ENCODE peak calls at places on chromosome 7, in five cellular contexts. T is body of pancreas; R is GM10248; N is CD8-positive, alpha-beta T cell; V is cardiac fibroblast. M is an unnamed sample.

GRCh38 chr7:33185786-33186185 is 56.4 kb downstream of the BBS9 start:
- DNase-seq in T (no peak), R (peak; percentile 46), N (no peak), V (peak; percentile 71), M (peak; percentile 60)

GRCh38 chr7:45401851-45402250 is 172.3 kb upstream of the ADCY1 start:
- DNase-seq in T (no peak), R (no peak), N (no peak), V (no peak), M (peak; percentile 50)

GRCh38 chr7:154874409-154875113 is 128.4 kb downstream of the PAXIP1 start:
- DNase-seq in T (no peak), R (no peak), N (no peak), V (no peak), M (no peak)

GRCh38 chr7:135517060-135517459 is 7.2 kb upstream of the CNOT4 start:
- DNase-seq in T (no peak), R (no peak), N (no peak), V (no peak), M (no peak)

GRCh38 chr7:93902777-93903423 is 3.5 kb upstream of the GNGT1 start:
- DNase-seq in T (no peak), R (peak; percentile 18), N (no peak), V (peak; percentile 84), M (peak; percentile 86)

GRCh38 chr7:30514177-30514576 is 9.5 kb upstream of the GGCT start:
- DNase-seq in T (no peak), R (no peak), N (no peak), V (no peak), M (no peak)

GRCh38 chr7:130899638-130900401 is 165.8 kb upstream of the KLF14 start:
- DNase-seq in T (peak; percentile 77), R (no peak), N (no peak), V (no peak), M (no peak)

GRCh38 chr7:155405399-155406318 is 52.3 kb upstream of the EN2 start:
- DNase-seq in T (no peak), R (no peak), N (peak; percentile 20), V (no peak), M (no peak)

GRCh38 chr7:102064361-102065025 is 222.2 kb upstream of the SH2B2 start:
- DNase-seq in T (no peak), R (no peak), N (no peak), V (peak; percentile 58), M (no peak)

GRCh38 chr7:101108330-101108857 is 18.5 kb upstream of the SERPINE1 start:
- DNase-seq in T (no peak), R (peak; percentile 73), N (no peak), V (peak; percentile 88), M (no peak)

GRCh38 chr7:8605227-8605626 is 171.8 kb downstream of the NXPH1 start:
- DNase-seq in T (no peak), R (no peak), N (no peak), V (no peak), M (no peak)

GRCh38 chr7:81264116-81264515 is 345.3 kb upstream of the SEMA3C start:
- DNase-seq in T (peak; percentile 53), R (no peak), N (no peak), V (peak; percentile 57), M (no peak)

GRCh38 chr7:1819258-1819841 is 149.3 kb downstream of the ELFN1 start:
- DNase-seq in T (no peak), R (no peak), N (no peak), V (no peak), M (no peak)

GRCh38 chr7:137363683-137364082 is 20.1 kb upstream of the PTN start:
- DNase-seq in T (no peak), R (no peak), N (no peak), V (no peak), M (no peak)

GRCh38 chr7:28700790-28701203 is 257.3 kb downstream of the TRIL start:
- DNase-seq in T (no peak), R (no peak), N (no peak), V (no peak), M (no peak)

GRCh38 chr7:143015926-143016490 is 10.9 kb downstream of the OR9A2 start:
- DNase-seq in T (no peak), R (no peak), N (no peak), V (peak; percentile 72), M (no peak)

GRCh38 chr7:139695616-139696015 is 82.2 kb downstream of the HIPK2 start:
- DNase-seq in T (no peak), R (no peak), N (no peak), V (no peak), M (no peak)

GRCh38 chr7:133771778-133772421 is 355.2 kb upstream of the LRGUK start:
- DNase-seq in T (no peak), R (no peak), N (no peak), V (no peak), M (no peak)

GRCh38 chr7:105643384-105643783 is 62.1 kb upstream of the EFCAB10 start:
- DNase-seq in T (no peak), R (no peak), N (no peak), V (no peak), M (no peak)

GRCh38 chr7:28782362-28782761 is 175.8 kb downstream of the TRIL start:
- DNase-seq in T (no peak), R (no peak), N (no peak), V (no peak), M (no peak)

GRCh38 chr7:106736123-106736507 is 75.2 kb upstream of the CCDC71L start:
- DNase-seq in T (no peak), R (no peak), N (no peak), V (no peak), M (no peak)

GRCh38 chr7:36600314-36600682 is 124.0 kb downstream of the AOAH start:
- DNase-seq in T (no peak), R (no peak), N (no peak), V (no peak), M (no peak)

GRCh38 chr7:36598056-36598675 is 126.1 kb downstream of the AOAH start:
- DNase-seq in T (no peak), R (no peak), N (no peak), V (no peak), M (no peak)

GRCh38 chr7:36594445-36594844 is 129.8 kb downstream of the AOAH start:
- DNase-seq in T (no peak), R (no peak), N (no peak), V (no peak), M (no peak)

GRCh38 chr7:36599645-36600313 is 124.5 kb downstream of the AOAH start:
- DNase-seq in T (no peak), R (no peak), N (no peak), V (no peak), M (no peak)

GRCh38 chr7:36597099-36597773 is 127.1 kb downstream of the AOAH start:
- DNase-seq in T (no peak), R (no peak), N (no peak), V (no peak), M (no peak)
- TF ChIP-seq CTCF in T (no peak), R (no peak), N (no peak), V (no peak), M (no peak)

GRCh38 chr7:74364061-74364460 is 74.9 kb downstream of the CLIP2 start:
- DNase-seq in T (no peak), R (no peak), N (no peak), V (no peak), M (no peak)
- TF ChIP-seq CTCF in T (no peak), R (no peak), N (no peak), V (peak; percentile 13), M (peak; percentile 14)

GRCh38 chr7:47785923-47786556 is 162.2 kb downstream of the PKD1L1 start:
- DNase-seq in T (no peak), R (no peak), N (no peak), V (peak; percentile 28), M (no peak)
- TF ChIP-seq CTCF in T (no peak), R (no peak), N (no peak), V (no peak), M (no peak)

DNA sequence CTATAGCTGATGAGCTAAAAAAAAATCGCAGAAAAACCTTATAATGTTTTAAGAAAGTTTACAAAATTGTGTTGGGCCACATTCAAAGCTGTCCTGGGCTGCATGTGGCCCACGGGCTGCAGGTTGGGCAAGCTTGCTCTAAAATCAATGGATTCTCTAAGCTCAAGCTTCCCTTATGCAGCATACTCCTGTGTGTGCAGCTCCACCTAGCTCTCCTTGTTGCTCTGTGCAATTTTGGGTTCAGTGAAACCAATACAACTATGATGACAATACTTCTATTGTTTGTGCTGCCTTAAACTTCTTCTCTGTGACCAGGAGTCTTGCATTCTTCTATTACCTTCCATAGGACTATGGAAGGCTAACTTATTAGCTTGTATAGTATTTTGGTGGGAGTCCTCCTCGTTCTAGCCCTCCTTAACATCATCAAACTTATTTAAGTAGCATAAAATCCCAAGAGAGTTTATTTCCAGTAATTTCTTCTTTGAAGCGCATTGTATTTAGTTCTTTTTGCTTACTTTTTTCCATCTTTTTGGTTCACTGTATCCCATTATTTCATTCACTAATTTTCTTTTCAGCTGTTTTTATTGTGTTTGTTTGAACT is 170.9 kb upstream of the SMIM30 start:
- DNase-seq in T (peak; percentile 21), R (peak; percentile 18), N (no peak), V (peak; percentile 71), M (peak; percentile 20)
- TF ChIP-seq CTCF in T (peak; percentile 44), R (peak; percentile 68), N (no peak), V (peak; percentile 64), M (peak; percentile 43)

GRCh38 chr7:90751595-90751994 is 155.5 kb downstream of the CDK14 start:
- DNase-seq in T (no peak), R (no peak), N (no peak), V (no peak), M (no peak)

GRCh38 chr7:90749262-90749661 is 153.1 kb downstream of the CDK14 start:
- DNase-seq in T (no peak), R (no peak), N (no peak), V (no peak), M (no peak)

GRCh38 chr7:90752051-90752450 is 155.9 kb downstream of the CDK14 start:
- DNase-seq in T (no peak), R (no peak), N (no peak), V (no peak), M (no peak)

GRCh38 chr7:90747521-90747920 is 151.4 kb downstream of the CDK14 start:
- DNase-seq in T (no peak), R (no peak), N (no peak), V (no peak), M (peak; percentile 28)

DNA sequence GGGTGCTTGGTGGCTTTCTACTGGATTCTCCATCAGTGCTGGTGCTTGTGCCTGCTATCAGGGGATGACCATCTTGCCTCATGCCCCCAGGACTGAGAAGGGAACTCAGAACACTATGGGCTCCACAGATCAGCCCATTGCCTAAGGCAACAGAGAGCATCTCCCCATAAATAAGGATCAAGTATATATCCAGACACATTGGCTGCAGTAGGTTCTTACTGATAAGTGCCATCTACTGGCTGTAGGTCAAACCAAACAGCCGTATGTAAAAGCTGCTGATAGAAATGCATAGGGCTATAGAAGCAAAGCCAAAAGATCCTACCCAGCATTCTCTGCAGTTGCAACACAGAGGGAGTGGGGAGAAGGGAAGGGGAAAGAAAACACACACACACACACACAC is 153.7 kb downstream of the CDK14 start:
- DNase-seq in T (no peak), R (no peak), N (no peak), V (no peak), M (peak; percentile 36)
- TF ChIP-seq CTCF in T (peak; percentile 10), R (peak; percentile 41), N (no peak), V (peak; percentile 18), M (peak; percentile 37)

M was measured in fibroblast of villous mesenchyme.